ENCODE peak calls at places on chromosomes 7 and 10, in nine cellular contexts. Y, E, C, N, M, F, S, X and T are unnamed samples.

GRCh38 chr7:106542550-106543220 is 118.3 kb downstream of the CCDC71L start:
- DNase-seq in F (peak), X (no peak), E (peak), C (peak), Y (peak), S (peak), M (no peak), N (peak), T (peak)

GRCh38 chr10:9895406-9895805 is 1122.3 kb upstream of the CELF2 start:
- DNase-seq in C (no peak), N (no peak), M (no peak), X (no peak), S (no peak), F (no peak), E (no peak), Y (no peak), T (no peak)

GRCh38 chr7:111381590-111381989 is 180.7 kb downstream of the IMMP2L start:
- DNase-seq in S (no peak), F (no peak), N (no peak), Y (no peak), X (no peak), E (no peak), C (no peak), M (no peak), T (no peak)

GRCh38 chr7:103799298-103799697 is 190.2 kb downstream of the RELN start:
- DNase-seq in C (no peak), F (no peak), S (peak), X (no peak), M (no peak), E (no peak), Y (no peak), N (no peak), T (no peak)

GRCh38 chr10:124259139-124259825 is 159.4 kb downstream of the OAT start:
- DNase-seq in Y (no peak), F (peak), N (peak), E (no peak), X (no peak), S (peak), M (no peak), C (peak), T (no peak)

GRCh38 chr7:66257481-66257880 is 52.3 kb downstream of the TPST1 start:
- DNase-seq in M (no peak), Y (no peak), N (no peak), S (no peak), E (peak), F (no peak), X (no peak), C (peak), T (no peak)

GRCh38 chr7:139655305-139655704 is 122.5 kb downstream of the HIPK2 start:
- DNase-seq in S (no peak), Y (no peak), F (no peak), N (no peak), X (no peak), M (no peak), E (no peak), C (peak), T (no peak)

GRCh38 chr10:12907651-12908050 is 93.9 kb downstream of the CCDC3 start:
- DNase-seq in N (peak), S (no peak), M (no peak), Y (no peak), F (peak), X (no peak), C (no peak), E (peak), T (peak)

GRCh38 chr7:82566752-82567151 is 123.2 kb upstream of the CACNA2D1 start:
- DNase-seq in S (no peak), M (peak), Y (no peak), E (no peak), X (no peak), C (no peak), N (no peak), F (no peak), T (no peak)

GRCh38 chr7:13414661-13415105 is 574.8 kb downstream of the ETV1 start:
- DNase-seq in C (peak), E (no peak), N (no peak), X (no peak), Y (no peak), M (no peak), F (no peak), S (no peak), T (peak)

GRCh38 chr10:60367431-60367830 is 22.2 kb downstream of the ANK3 start:
- DNase-seq in C (no peak), M (no peak), N (no peak), S (no peak), Y (no peak), F (no peak), X (no peak), E (peak), T (no peak)

GRCh38 chr7:36667007-36667406 is 57.3 kb downstream of the AOAH start:
- DNase-seq in C (no peak), M (no peak), N (no peak), X (no peak), S (no peak), E (peak), F (no peak), Y (no peak), T (no peak)

GRCh38 chr7:157575777-157576176 is 239.0 kb downstream of the DNAJB6 start:
- DNase-seq in Y (no peak), C (no peak), M (no peak), E (no peak), X (no peak), S (no peak), N (no peak), F (no peak), T (no peak)

GRCh38 chr7:6917258-6917657 is 91.2 kb upstream of the CCZ1B start:
- DNase-seq in Y (no peak), C (no peak), M (peak), N (no peak), E (no peak), S (no peak), F (no peak), X (no peak), T (no peak)

GRCh38 chr10:43315096-43315495 is 48.2 kb upstream of the RASGEF1A start:
- DNase-seq in Y (no peak), C (no peak), N (no peak), M (no peak), X (no peak), S (peak), E (no peak), F (no peak), T (no peak)

GRCh38 chr7:70935854-70936253 is 196.1 kb upstream of the GALNT17 start:
- DNase-seq in E (no peak), S (no peak), X (no peak), C (no peak), M (no peak), F (no peak), N (no peak), Y (no peak), T (no peak)

GRCh38 chr10:60238408-60239100 is 151.1 kb downstream of the ANK3 start:
- DNase-seq in F (peak), X (no peak), S (peak), C (peak), E (peak), Y (no peak), M (no peak), N (peak), T (peak)

GRCh38 chr10:100723769-100724530 is 21.4 kb upstream of the PAX2 start:
- DNase-seq in F (no peak), Y (no peak), X (no peak), N (no peak), C (no peak), S (peak), E (no peak), M (no peak), T (no peak)

GRCh38 chr10:94439275-94439861 is 37.0 kb downstream of the TBC1D12 start:
- DNase-seq in C (peak), N (peak), F (peak), M (no peak), E (peak), S (no peak), X (no peak), Y (no peak), T (peak)

GRCh38 chr7:5679741-5680473 is 101.6 kb downstream of the RNF216 start:
- DNase-seq in M (peak), Y (no peak), F (no peak), X (no peak), N (peak), C (no peak), E (no peak), S (peak), T (no peak)

GRCh38 chr10:123759496-123760070 is 93.4 kb downstream of the GPR26 start:
- DNase-seq in S (no peak), Y (no peak), E (no peak), M (no peak), F (no peak), C (no peak), N (no peak), X (no peak), T (no peak)

GRCh38 chr7:147540743-147541142 is 1049.8 kb upstream of the C7orf33 start:
- DNase-seq in S (no peak), E (no peak), F (no peak), M (no peak), X (no peak), N (no peak), Y (no peak), C (no peak), T (no peak)

GRCh38 chr7:4715385-4715770 is 33.3 kb downstream of the FOXK1 start:
- DNase-seq in Y (peak), M (peak), F (peak), E (peak), N (peak), C (peak), S (peak), X (no peak), T (peak)

GRCh38 chr10:128125944-128126764 is at the start of gene MKI67:
- DNase-seq in S (peak), C (peak), Y (peak), E (peak), M (peak), X (peak), F (peak), N (peak), T (peak)

GRCh38 chr10:45480294-45480693 is 106.3 kb downstream of the ALOX5 start:
- DNase-seq in Y (no peak), M (no peak), N (no peak), X (no peak), C (no peak), F (no peak), E (no peak), S (no peak), T (no peak)

GRCh38 chr7:5284304-5285281 is 1.9 kb downstream of the SLC29A4 start:
- DNase-seq in C (peak), Y (no peak), F (peak), M (no peak), X (no peak), S (peak), N (no peak), E (no peak), T (peak)

GRCh38 chr10:13527864-13528137 is 1.0 kb downstream of the BEND7 start:
- DNase-seq in F (no peak), E (no peak), N (no peak), M (no peak), C (no peak), X (no peak), S (no peak), Y (no peak), T (peak)

GRCh38 chr7:84688671-84689070 is 494.1 kb upstream of the SEMA3A start:
- DNase-seq in S (no peak), E (peak), X (no peak), Y (no peak), F (peak), M (no peak), N (peak), C (peak), T (peak)

GRCh38 chr7:68015098-68015497 is 1018.5 kb downstream of the TYW1 start:
- DNase-seq in Y (no peak), F (no peak), S (no peak), C (no peak), N (no peak), M (no peak), E (no peak), X (no peak), T (no peak)

GRCh38 chr7:29940199-29940598 is 49.4 kb downstream of the SCRN1 start:
- DNase-seq in Y (no peak), N (no peak), C (peak), X (no peak), S (no peak), E (no peak), F (no peak), M (no peak), T (no peak)

GRCh38 chr7:98423043-98423442 is 22.2 kb upstream of the BAIAP2L1 start:
- DNase-seq in X (no peak), E (no peak), S (peak), N (peak), Y (no peak), M (no peak), C (peak), F (peak), T (peak)

GRCh38 chr7:15839415-15840100 is 153.1 kb upstream of the MEOX2 start:
- DNase-seq in S (peak), C (no peak), E (peak), X (no peak), N (peak), Y (peak), F (peak), M (peak), T (peak)
- H3K4me3 ChIP-seq in S (peak), C (no peak), E (peak), X (peak), N (peak), Y (peak), F (peak), M (peak), T (peak)

GRCh38 chr10:24950439-24950838 is 2.0 kb downstream of the PRTFDC1 start:
- DNase-seq in C (no peak), F (no peak), M (no peak), Y (no peak), E (no peak), X (no peak), N (no peak), S (no peak), T (no peak)

GRCh38 chr10:24953350-24954074 is 1.1 kb upstream of the PRTFDC1 start:
- DNase-seq in F (no peak), C (peak), Y (no peak), E (peak), N (peak), S (no peak), M (no peak), X (no peak), T (no peak)

GRCh38 chr10:24952146-24952700 is at the start of gene PRTFDC1:
- DNase-seq in S (peak), X (no peak), C (no peak), Y (peak), E (peak), N (no peak), F (peak), M (peak), T (no peak)

GRCh38 chr10:24951201-24952145 is 933 bp downstream of the PRTFDC1 start:
- DNase-seq in F (peak), E (peak), M (no peak), X (no peak), N (no peak), Y (no peak), S (peak), C (no peak), T (no peak)

DNA sequence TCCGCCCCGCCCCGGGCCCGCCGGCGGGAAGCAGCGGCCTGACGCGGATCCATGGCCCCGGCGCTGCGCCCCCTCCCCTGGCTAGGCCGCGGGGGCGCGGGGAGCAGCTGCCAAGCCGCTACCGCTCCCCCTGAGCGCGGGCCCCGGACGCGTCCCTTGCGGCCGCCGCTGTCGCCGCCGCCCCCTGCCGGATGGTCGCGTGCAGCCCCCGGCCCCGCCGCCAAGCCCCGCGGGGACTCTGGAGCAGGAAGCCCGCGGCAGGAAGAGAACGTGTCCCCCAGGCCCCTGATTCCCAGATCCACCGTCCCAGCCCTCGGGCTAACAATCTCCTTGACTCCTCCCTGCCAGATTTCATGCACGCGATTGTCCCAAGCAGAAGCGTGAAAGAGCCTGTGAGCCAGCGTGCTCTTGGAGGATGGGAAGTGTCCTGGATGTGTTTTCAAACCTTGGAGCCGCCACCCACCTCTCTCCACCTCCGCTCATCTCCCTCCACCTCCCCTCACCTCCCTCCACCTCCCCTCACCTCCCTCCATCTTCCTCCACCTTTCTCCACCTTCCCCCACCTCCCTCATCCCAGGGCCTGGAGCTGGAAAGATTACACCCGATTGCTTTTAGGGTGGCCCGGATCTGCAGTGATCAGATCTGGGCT is 419 bp upstream of the PRTFDC1 start:
- DNase-seq in Y (peak), X (no peak), S (peak), N (peak), C (peak), M (peak), F (peak), E (peak), T (no peak)
- TF ChIP-seq CTCF in Y (peak), X (peak), S (no peak), N (no peak), C (no peak), M (peak), F (peak), E (no peak), T (peak)

DNA sequence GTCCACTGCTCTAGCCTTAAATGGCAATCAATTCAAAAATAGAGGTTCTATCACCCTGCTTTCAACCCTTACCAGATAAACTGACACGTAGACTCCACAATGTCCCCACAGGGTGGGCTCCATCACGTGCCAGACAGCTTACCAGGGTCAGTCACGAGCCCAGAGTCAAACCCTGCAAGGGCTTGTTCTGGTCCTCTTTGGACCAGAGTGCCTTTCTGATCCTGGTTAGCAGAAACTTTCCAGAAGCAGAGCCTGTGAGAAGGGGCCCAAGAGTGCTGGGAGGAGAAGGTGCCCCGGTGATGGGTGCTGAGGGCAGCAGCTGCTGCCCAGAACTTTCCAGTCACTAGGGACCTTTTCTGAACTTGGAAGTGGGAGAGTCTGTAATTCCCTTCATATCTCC is 354 bp upstream of the GIMAP5 start:
- DNase-seq in F (no peak), M (no peak), E (no peak), S (no peak), Y (no peak), C (no peak), N (no peak), X (no peak), T (no peak)
- H3K4me3 ChIP-seq in F (no peak), M (peak), E (no peak), S (no peak), Y (peak), C (no peak), N (no peak), X (peak), T (no peak)

DNA sequence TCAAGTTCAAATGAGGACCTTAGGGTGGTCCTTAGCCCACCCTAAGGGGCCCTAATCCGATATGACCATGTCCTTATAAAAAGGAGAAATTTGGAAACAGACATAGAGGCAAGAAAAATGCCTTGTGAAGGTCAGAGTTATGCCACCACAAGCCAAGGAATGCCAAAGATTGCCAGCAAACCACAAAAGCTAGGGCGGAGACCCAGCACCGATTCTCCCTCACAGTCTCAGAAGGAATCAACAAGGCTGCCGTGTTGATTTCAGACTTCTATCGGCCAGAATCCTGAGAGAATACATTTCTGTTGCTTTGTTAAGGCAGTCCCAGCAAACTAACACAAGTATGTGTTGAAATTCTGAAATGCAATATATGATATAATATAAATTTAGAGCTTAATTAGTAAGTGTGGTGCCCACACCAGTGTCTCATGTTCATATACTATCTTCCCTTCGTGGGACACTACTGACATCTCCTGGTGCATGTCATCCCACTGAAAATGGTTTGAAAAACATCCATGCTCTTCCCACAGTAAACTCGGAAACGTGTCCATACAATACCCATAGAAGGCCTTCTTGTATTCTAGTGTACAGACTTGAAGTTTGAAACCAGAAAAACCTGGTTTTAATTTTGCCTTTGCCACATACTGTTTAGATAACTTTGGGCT is 349.0 kb downstream of the TNS3 start:
- DNase-seq in E (no peak), X (no peak), S (no peak), F (no peak), M (no peak), Y (no peak), N (no peak), C (no peak), T (peak)
- TF ChIP-seq CTCF in E (no peak), X (no peak), S (peak), F (no peak), M (peak), Y (no peak), N (no peak), C (no peak), T (peak)